ENCODE peak calls at places on chromosome 15, in four cellular contexts. I, E, C and Y are unnamed samples.
A peak's percentile ranks its signal among the peaks of the same experiment; 100 is the strongest.

GRCh38 chr15:57795261-57795660 is 88.7 kb downstream of the POLR2M start:
- DNase-seq in I (no peak), E (no peak), C (no peak), Y (no peak)

GRCh38 chr15:98951004-98951403 is 56.6 kb downstream of the PGPEP1L start:
- DNase-seq in I (no peak), E (no peak), C (no peak), Y (no peak)

GRCh38 chr15:48641416-48641815 is 4.1 kb downstream of the FBN1 start:
- DNase-seq in I (no peak), E (no peak), C (peak; percentile 26), Y (no peak)

GRCh38 chr15:93168913-93169312 is 79.9 kb upstream of the RGMA start:
- DNase-seq in I (no peak), E (no peak), C (no peak), Y (no peak)

GRCh38 chr15:88834211-88834812 is 31.1 kb downstream of the ACAN start:
- DNase-seq in I (no peak), E (no peak), C (peak; percentile 91), Y (no peak)

GRCh38 chr15:101139986-101140696 is 111.7 kb downstream of the CHSY1 start:
- DNase-seq in I (no peak), E (no peak), C (no peak), Y (no peak)

GRCh38 chr15:72198410-72199270 is 1.1 kb upstream of the GRAMD2A start:
- DNase-seq in I (no peak), E (no peak), C (peak; percentile 20), Y (no peak)

GRCh38 chr15:43150171-43150929 is 17.0 kb downstream of the TMEM62 start:
- DNase-seq in I (no peak), E (peak; percentile 99), C (peak; percentile 24), Y (no peak)

GRCh38 chr15:73212424-73212823 is 156.3 kb downstream of the HCN4 start:
- DNase-seq in I (no peak), E (no peak), C (no peak), Y (no peak)